ENCODE peak calls at places on chromosomes 7 and 10, in nine cellular contexts. D, S, C, Z, H, P, O, L and J are unnamed samples.

GRCh38 chr7:2573747-2574146 is 15.0 kb downstream of the IQCE start:
- DNase-seq in D (no peak), S (no peak), C (peak; percentile 1), Z (no peak), H (no peak), P (no peak), O (no peak), L (no peak), J (no peak)

GRCh38 chr7:155224116-155224811 is 73.4 kb upstream of the INSIG1 start:
- DNase-seq in D (no peak), S (no peak), C (no peak), Z (no peak), H (no peak), P (no peak), O (no peak), L (no peak), J (no peak)

GRCh38 chr7:142556745-142557144 is 192.5 kb upstream of the PRSS1 start:
- DNase-seq in D (peak; percentile 94), S (no peak), C (peak; percentile 38), Z (peak; percentile 94), H (no peak), P (peak; percentile 14), O (peak; percentile 97), L (peak; percentile 85), J (no peak)

GRCh38 chr7:127770870-127771269 is 118.9 kb downstream of the SND1 start:
- DNase-seq in D (no peak), S (no peak), C (no peak), Z (peak; percentile 50), H (no peak), P (no peak), O (no peak), L (no peak), J (no peak)

GRCh38 chr10:10589540-10589939 is 428.1 kb upstream of the CELF2 start:
- DNase-seq in D (peak; percentile 82), S (no peak), C (peak; percentile 40), Z (peak; percentile 97), H (peak; percentile 71), P (no peak), O (peak; percentile 2), L (no peak), J (no peak)

GRCh38 chr7:113128028-113128427 is 9.7 kb upstream of the SMIM30 start:
- DNase-seq in D (no peak), S (no peak), C (no peak), Z (no peak), H (no peak), P (no peak), O (peak; percentile 60), L (no peak), J (no peak)

GRCh38 chr10:125091891-125092290 is 68.5 kb downstream of the CTBP2 start:
- DNase-seq in D (no peak), S (no peak), C (no peak), Z (no peak), H (no peak), P (no peak), O (no peak), L (no peak), J (no peak)

GRCh38 chr7:51267169-51267568 is 49.4 kb downstream of the COBL start:
- DNase-seq in D (no peak), S (no peak), C (no peak), Z (no peak), H (no peak), P (no peak), O (no peak), L (no peak), J (no peak)

GRCh38 chr7:95694334-95694733 is 78.0 kb upstream of the DYNC1I1 start:
- DNase-seq in D (no peak), S (no peak), C (no peak), Z (no peak), H (no peak), P (no peak), O (no peak), L (no peak), J (no peak)

GRCh38 chr7:138116156-138116555 is 39.9 kb downstream of the AKR1D1 start:
- DNase-seq in D (peak; percentile 86), S (no peak), C (no peak), Z (peak; percentile 89), H (no peak), P (no peak), O (peak; percentile 68), L (no peak), J (no peak)

GRCh38 chr10:79182763-79183467 is 114.1 kb downstream of the ZMIZ1 start:
- DNase-seq in D (no peak), S (no peak), C (peak; percentile 68), Z (no peak), H (no peak), P (no peak), O (peak; percentile 58), L (no peak), J (no peak)

DNA sequence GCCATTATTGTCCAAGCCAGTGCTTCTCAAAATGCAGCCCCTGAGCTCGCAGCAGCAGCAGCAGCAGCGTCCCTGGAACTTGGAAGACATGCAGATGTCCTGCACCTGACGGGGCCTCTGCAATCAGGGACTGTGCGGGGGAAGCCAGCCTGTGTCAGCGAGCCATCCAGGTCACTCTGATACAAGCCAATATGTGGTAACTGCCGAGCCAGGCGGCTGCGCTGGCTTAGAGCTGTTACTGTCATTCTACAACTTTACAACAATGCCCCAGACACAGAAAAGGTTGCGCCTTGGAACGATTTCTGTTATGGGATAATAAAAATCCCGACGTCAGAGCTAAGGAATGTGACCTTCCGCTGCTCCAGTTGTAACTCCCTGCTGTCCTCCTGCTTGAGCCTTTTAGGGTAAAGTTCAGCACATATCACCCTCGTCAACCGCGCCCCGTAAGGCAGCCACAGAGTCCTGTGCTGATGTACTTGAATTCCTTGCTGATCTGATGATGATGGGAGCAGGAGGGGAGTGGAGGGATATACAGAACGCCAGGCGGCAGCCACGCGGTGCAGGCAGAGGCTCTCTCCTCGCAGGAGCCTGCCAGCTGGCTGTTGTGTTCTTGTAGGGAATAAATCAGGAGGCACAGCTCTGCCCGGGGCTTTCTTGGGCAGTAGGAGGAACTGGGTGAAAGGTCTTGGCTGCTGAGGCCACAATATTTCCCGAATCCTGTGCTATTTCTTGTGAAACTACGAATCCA is 20.0 kb upstream of the CRYGN start:
- DNase-seq in D (peak; percentile 73), S (peak; percentile 87), C (peak; percentile 91), Z (peak; percentile 76), H (peak; percentile 93), P (peak; percentile 81), O (peak; percentile 92), L (no peak), J (peak; percentile 65)
- TF ChIP-seq CTCF in D (peak; percentile 28), S (no peak), C (peak; percentile 38), Z (peak; percentile 64), H (peak; percentile 39), P (peak; percentile 57), O (peak; percentile 34), L (no peak), J (peak; percentile 30)

DNA sequence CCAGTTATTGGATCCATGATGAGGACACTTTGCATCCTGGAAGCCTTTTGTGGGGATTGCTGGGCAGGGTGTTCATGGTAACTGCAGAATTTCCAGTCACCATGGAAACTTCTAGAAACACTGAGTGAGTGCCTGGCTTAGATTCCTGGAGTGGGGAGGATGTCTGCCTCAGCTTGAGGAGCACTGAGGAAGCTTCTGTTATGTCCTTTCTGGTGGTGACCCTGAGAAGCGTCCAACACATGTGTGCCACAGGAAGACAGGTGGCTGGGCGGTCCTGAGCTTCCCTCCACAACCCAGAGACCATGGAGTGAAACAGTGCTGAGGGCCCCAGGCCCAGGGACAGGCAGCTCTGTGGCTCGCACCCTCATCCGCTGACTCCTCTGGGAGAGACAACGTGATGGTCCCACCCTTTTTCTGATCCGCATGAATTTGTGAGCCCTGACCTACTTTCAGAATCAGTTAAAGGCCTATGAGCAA is 191.9 kb upstream of the CXCL12 start:
- DNase-seq in D (no peak), S (no peak), C (no peak), Z (no peak), H (no peak), P (no peak), O (peak; percentile 83), L (no peak), J (no peak)
- H3K4me3 ChIP-seq in D (no peak overlapping the region), S (no peak overlapping the region), C (no peak overlapping the region), Z (no peak overlapping the region), H (no peak overlapping the region), P (no peak overlapping the region), O (no peak overlapping the region), L (no peak overlapping the region), J (no peak overlapping the region)

GRCh38 chr10:119575506-119575905 is 21.3 kb downstream of the TIAL1 start:
- DNase-seq in D (no peak), S (no peak), C (no peak), Z (peak; percentile 7), H (no peak), P (no peak), O (no peak), L (no peak), J (no peak)
- H3K36me3 ChIP-seq in D (no peaks in the 10 kb centered on the region), S (no peaks in the 10 kb centered on the region), C (peaks cover 48% of the 10 kb centered on the region), Z (peaks cover 55% of the 10 kb centered on the region), H (peaks cover 86% of the 10 kb centered on the region), P (peaks cover 57% of the 10 kb centered on the region), O (peaks cover 61% of the 10 kb centered on the region), L (peaks cover 30% of the 10 kb centered on the region), J (peaks cover 46% of the 10 kb centered on the region)

GRCh38 chr10:6345404-6345803 is 142.7 kb downstream of the PFKFB3 start:
- DNase-seq in D (no peak), S (no peak), C (no peak), Z (no peak), H (no peak), P (no peak), O (no peak), L (no peak), J (no peak)
- TF ChIP-seq CTCF in D (no peak), S (no peak), C (no peak), Z (no peak), H (no peak), P (no peak), O (no peak), L (no peak), J (no peak)

GRCh38 chr7:147199868-147200267 is 1083.3 kb downstream of the CNTNAP2 start:
- DNase-seq in D (no peak), S (no peak), C (no peak), Z (no peak), H (no peak), P (no peak), O (no peak), L (no peak), J (no peak)

GRCh38 chr7:147196476-147196875 is 1079.9 kb downstream of the CNTNAP2 start:
- DNase-seq in D (no peak), S (no peak), C (no peak), Z (no peak), H (no peak), P (no peak), O (no peak), L (no peak), J (no peak)

GRCh38 chr7:147193476-147193875 is 1076.9 kb downstream of the CNTNAP2 start:
- DNase-seq in D (no peak), S (no peak), C (no peak), Z (no peak), H (no peak), P (no peak), O (no peak), L (no peak), J (no peak)

DNA sequence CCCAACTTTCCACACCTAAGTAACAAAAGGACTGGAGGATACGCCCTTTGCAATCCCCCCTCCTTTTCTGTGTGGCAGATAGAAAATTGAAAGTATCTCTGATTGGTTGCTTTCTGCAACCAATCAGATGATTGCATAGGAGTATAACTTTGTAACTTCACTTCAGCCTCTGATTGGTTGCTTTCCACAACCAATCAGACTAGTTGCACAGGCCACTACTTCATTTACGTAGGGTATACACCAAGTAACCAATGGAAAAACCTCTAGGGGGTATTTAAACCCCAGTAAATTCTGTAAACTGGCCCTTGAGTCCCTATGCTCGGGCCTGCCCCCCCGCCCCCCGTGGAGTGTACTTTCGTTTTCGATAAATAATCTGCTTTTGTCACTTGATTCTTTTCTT is 1080.4 kb downstream of the CNTNAP2 start:
- DNase-seq in D (no peak), S (no peak), C (no peak), Z (no peak), H (no peak), P (no peak), O (peak; percentile 3), L (peak; percentile 60), J (no peak)
- H3K4me3 ChIP-seq in D (no peak overlapping the region), S (no peak overlapping the region), C (no peak overlapping the region), Z (no peak overlapping the region), H (no peak overlapping the region), P (no peak overlapping the region), O (peak overlapping the region; percentile 52), L (peak overlapping the region; percentile 50), J (no peak overlapping the region)